ENCODE peak calls at places on chromosomes 1 and 21, in ten cellular contexts. One of them, this sample, is unnamed. For H3K27me3 and H3K4me1, the result is how much of the 10 kb centered on the place peaks cover.

GRCh38 chr1:155968670-155969069 is 9.7 kb downstream of the ARHGEF2 start:
- DNase-seq in upper lobe of left lung: no peak
- DNase-seq in transverse colon: no peak
- DNase-seq in suprapubic skin: no peak
- DNase-seq in tibial nerve: no peak
- DNase-seq in K562: no peak
- DNase-seq in SK-N-SH: peak
- DNase-seq in ovary: peak
- DNase-seq in stomach: no peak
- DNase-seq in HepG2: no peak
- DNase-seq in this sample: no peak

GRCh38 chr1:177246710-177247588 is 76.2 kb downstream of the BRINP2 start:
- DNase-seq in transverse colon: no peak
- DNase-seq in upper lobe of left lung: no peak
- DNase-seq in HepG2: no peak
- DNase-seq in SK-N-SH: no peak
- DNase-seq in K562: no peak
- DNase-seq in ovary: no peak
- DNase-seq in suprapubic skin: no peak
- DNase-seq in tibial nerve: no peak
- DNase-seq in stomach: no peak
- DNase-seq in this sample: no peak

GRCh38 chr1:231139659-231140650 is 21.9 kb upstream of the TRIM67 start:
- DNase-seq in HepG2: peak
- DNase-seq in SK-N-SH: no peak
- DNase-seq in upper lobe of left lung: no peak
- DNase-seq in suprapubic skin: no peak
- DNase-seq in stomach: no peak
- DNase-seq in transverse colon: no peak
- DNase-seq in ovary: no peak
- DNase-seq in K562: no peak
- DNase-seq in tibial nerve: no peak
- DNase-seq in this sample: peak

GRCh38 chr1:6918908-6919511 is 133.8 kb downstream of the CAMTA1 start:
- DNase-seq in suprapubic skin: no peak
- DNase-seq in SK-N-SH: no peak
- DNase-seq in stomach: no peak
- DNase-seq in transverse colon: no peak
- DNase-seq in K562: no peak
- DNase-seq in ovary: no peak
- DNase-seq in HepG2: no peak
- DNase-seq in tibial nerve: no peak
- DNase-seq in upper lobe of left lung: no peak
- DNase-seq in this sample: no peak

GRCh38 chr21:29875873-29876272 is 63.9 kb downstream of the GRIK1 start:
- DNase-seq in ovary: no peak
- DNase-seq in HepG2: no peak
- DNase-seq in SK-N-SH: no peak
- DNase-seq in stomach: no peak
- DNase-seq in K562: no peak
- DNase-seq in upper lobe of left lung: no peak
- DNase-seq in transverse colon: no peak
- DNase-seq in tibial nerve: no peak
- DNase-seq in suprapubic skin: no peak
- DNase-seq in this sample: no peak

GRCh38 chr1:223364685-223365382 is 858 bp upstream of the SUSD4 start:
- DNase-seq in SK-N-SH: no peak
- DNase-seq in ovary: peak
- DNase-seq in HepG2: no peak
- DNase-seq in transverse colon: no peak
- DNase-seq in suprapubic skin: no peak
- DNase-seq in K562: peak
- DNase-seq in upper lobe of left lung: peak
- DNase-seq in tibial nerve: no peak
- DNase-seq in stomach: no peak
- DNase-seq in this sample: no peak

GRCh38 chr21:23101111-23101510 is 2102.9 kb downstream of the NCAM2 start:
- DNase-seq in ovary: no peak
- DNase-seq in upper lobe of left lung: peak
- DNase-seq in tibial nerve: no peak
- DNase-seq in K562: no peak
- DNase-seq in transverse colon: no peak
- DNase-seq in SK-N-SH: no peak
- DNase-seq in stomach: no peak
- DNase-seq in HepG2: no peak
- DNase-seq in suprapubic skin: no peak
- DNase-seq in this sample: no peak

GRCh38 chr1:221347706-221348105 is 394.2 kb downstream of the DUSP10 start:
- DNase-seq in HepG2: peak
- DNase-seq in tibial nerve: no peak
- DNase-seq in upper lobe of left lung: no peak
- DNase-seq in ovary: no peak
- DNase-seq in SK-N-SH: no peak
- DNase-seq in K562: no peak
- DNase-seq in stomach: no peak
- DNase-seq in transverse colon: no peak
- DNase-seq in suprapubic skin: no peak
- DNase-seq in this sample: no peak

GRCh38 chr1:5728956-5729355 is 263.3 kb downstream of the NPHP4 start:
- DNase-seq in transverse colon: no peak
- DNase-seq in suprapubic skin: no peak
- DNase-seq in SK-N-SH: no peak
- DNase-seq in tibial nerve: no peak
- DNase-seq in stomach: no peak
- DNase-seq in ovary: no peak
- DNase-seq in upper lobe of left lung: no peak
- DNase-seq in K562: no peak
- DNase-seq in HepG2: no peak
- DNase-seq in this sample: no peak

GRCh38 chr1:239260779-239261286 is 125.5 kb upstream of the CHRM3 start:
- DNase-seq in SK-N-SH: no peak
- DNase-seq in stomach: no peak
- DNase-seq in HepG2: no peak
- DNase-seq in K562: no peak
- DNase-seq in ovary: no peak
- DNase-seq in upper lobe of left lung: no peak
- DNase-seq in suprapubic skin: no peak
- DNase-seq in tibial nerve: no peak
- DNase-seq in transverse colon: no peak
- DNase-seq in this sample: no peak

GRCh38 chr1:7007902-7008301 is 222.6 kb downstream of the CAMTA1 start:
- DNase-seq in ovary: no peak
- DNase-seq in stomach: no peak
- DNase-seq in tibial nerve: no peak
- DNase-seq in upper lobe of left lung: no peak
- DNase-seq in K562: no peak
- DNase-seq in HepG2: no peak
- DNase-seq in transverse colon: no peak
- DNase-seq in suprapubic skin: no peak
- DNase-seq in SK-N-SH: no peak
- DNase-seq in this sample: no peak

GRCh38 chr21:16522512-16522911 is 792.7 kb downstream of the USP25 start:
- DNase-seq in tibial nerve: no peak
- DNase-seq in ovary: no peak
- DNase-seq in stomach: no peak
- DNase-seq in K562: no peak
- DNase-seq in upper lobe of left lung: no peak
- DNase-seq in SK-N-SH: no peak
- DNase-seq in HepG2: no peak
- DNase-seq in transverse colon: no peak
- DNase-seq in suprapubic skin: no peak
- DNase-seq in this sample: no peak

GRCh38 chr21:16514316-16514715 is 784.5 kb downstream of the USP25 start:
- DNase-seq in transverse colon: no peak
- DNase-seq in K562: no peak
- DNase-seq in stomach: no peak
- DNase-seq in tibial nerve: no peak
- DNase-seq in upper lobe of left lung: no peak
- DNase-seq in HepG2: no peak
- DNase-seq in SK-N-SH: no peak
- DNase-seq in suprapubic skin: no peak
- DNase-seq in ovary: no peak
- DNase-seq in this sample: no peak

GRCh38 chr21:16519656-16520055 is 789.9 kb downstream of the USP25 start:
- DNase-seq in suprapubic skin: no peak
- DNase-seq in transverse colon: no peak
- DNase-seq in HepG2: no peak
- DNase-seq in tibial nerve: no peak
- DNase-seq in SK-N-SH: no peak
- DNase-seq in ovary: no peak
- DNase-seq in stomach: no peak
- DNase-seq in K562: no peak
- DNase-seq in upper lobe of left lung: no peak
- DNase-seq in this sample: no peak

GRCh38 chr21:16519012-16519411 is 789.2 kb downstream of the USP25 start:
- DNase-seq in HepG2: no peak
- DNase-seq in upper lobe of left lung: no peak
- DNase-seq in suprapubic skin: no peak
- DNase-seq in stomach: no peak
- DNase-seq in SK-N-SH: no peak
- DNase-seq in K562: no peak
- DNase-seq in tibial nerve: no peak
- DNase-seq in ovary: no peak
- DNase-seq in transverse colon: no peak
- DNase-seq in this sample: no peak

GRCh38 chr21:16517380-16517779 is 787.6 kb downstream of the USP25 start:
- DNase-seq in stomach: no peak
- DNase-seq in suprapubic skin: no peak
- DNase-seq in K562: no peak
- DNase-seq in tibial nerve: no peak
- DNase-seq in upper lobe of left lung: no peak
- DNase-seq in transverse colon: no peak
- DNase-seq in ovary: no peak
- DNase-seq in SK-N-SH: no peak
- DNase-seq in HepG2: no peak
- DNase-seq in this sample: no peak
- TF ChIP-seq EP300 in stomach: no peak
- TF ChIP-seq EP300 in suprapubic skin: no peak
- TF ChIP-seq EP300 in K562: no peak
- TF ChIP-seq EP300 in tibial nerve: no peak
- TF ChIP-seq EP300 in upper lobe of left lung: no peak
- TF ChIP-seq EP300 in transverse colon: no peak
- TF ChIP-seq EP300 in ovary: no peak
- TF ChIP-seq EP300 in SK-N-SH: no peak
- TF ChIP-seq EP300 in HepG2: no peak
- TF ChIP-seq EP300 in this sample: no peak

DNA sequence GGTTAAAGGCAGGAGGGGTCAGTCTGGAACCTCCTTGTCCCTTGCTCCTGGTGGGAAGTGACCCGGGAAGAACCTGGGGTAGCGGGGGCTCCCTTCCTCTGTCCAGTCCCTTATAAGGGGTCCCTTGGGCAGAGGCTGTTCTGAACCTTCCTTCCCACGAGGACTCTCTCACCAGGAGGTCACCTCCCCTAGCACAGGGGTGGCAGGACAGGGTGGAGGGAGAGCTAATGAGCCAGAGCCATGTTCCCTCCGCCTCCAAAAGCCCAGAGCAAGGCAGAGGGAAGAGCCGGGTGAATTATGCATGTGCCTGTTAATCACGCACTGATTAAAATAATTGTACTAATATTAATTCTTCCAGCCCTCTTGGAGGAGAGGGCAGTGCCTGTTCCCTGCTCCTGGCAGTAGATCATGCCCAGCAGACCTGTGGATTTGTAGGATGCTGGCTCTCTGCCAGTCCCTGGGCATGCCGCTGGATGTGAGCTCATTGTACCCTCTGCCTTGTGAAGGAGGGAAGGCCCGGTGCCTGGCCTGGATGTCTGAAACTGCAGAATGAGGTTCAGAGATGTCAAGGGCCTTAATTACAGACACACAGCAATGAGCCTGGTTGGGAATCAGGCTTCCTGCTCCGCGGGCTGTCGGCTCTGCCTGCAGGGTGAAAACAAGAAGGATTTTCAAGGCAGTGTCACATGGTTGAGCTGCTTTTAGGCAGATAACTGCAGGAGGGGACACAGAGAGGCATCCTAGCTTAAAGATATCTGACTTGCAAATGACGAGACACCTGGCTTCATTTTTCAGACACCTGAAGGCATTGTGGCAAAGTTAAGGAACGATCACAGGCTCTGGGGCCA is 68.2 kb downstream of the IGSF21 start:
- DNase-seq in upper lobe of left lung: no peak
- DNase-seq in transverse colon: no peak
- DNase-seq in stomach: peak
- DNase-seq in SK-N-SH: peak
- DNase-seq in HepG2: no peak
- DNase-seq in suprapubic skin: no peak
- DNase-seq in K562: no peak
- DNase-seq in ovary: no peak
- DNase-seq in tibial nerve: no peak
- DNase-seq in this sample: no peak
- H3K27me3 ChIP-seq in upper lobe of left lung: under half
- H3K27me3 ChIP-seq in transverse colon: half or more
- H3K27me3 ChIP-seq in stomach: under half
- H3K27me3 ChIP-seq in SK-N-SH: under half
- H3K27me3 ChIP-seq in HepG2: under half
- H3K27me3 ChIP-seq in suprapubic skin: half or more
- H3K27me3 ChIP-seq in K562: under half
- H3K27me3 ChIP-seq in ovary: under half
- H3K27me3 ChIP-seq in tibial nerve: under half
- H3K27me3 ChIP-seq in this sample: under half

DNA sequence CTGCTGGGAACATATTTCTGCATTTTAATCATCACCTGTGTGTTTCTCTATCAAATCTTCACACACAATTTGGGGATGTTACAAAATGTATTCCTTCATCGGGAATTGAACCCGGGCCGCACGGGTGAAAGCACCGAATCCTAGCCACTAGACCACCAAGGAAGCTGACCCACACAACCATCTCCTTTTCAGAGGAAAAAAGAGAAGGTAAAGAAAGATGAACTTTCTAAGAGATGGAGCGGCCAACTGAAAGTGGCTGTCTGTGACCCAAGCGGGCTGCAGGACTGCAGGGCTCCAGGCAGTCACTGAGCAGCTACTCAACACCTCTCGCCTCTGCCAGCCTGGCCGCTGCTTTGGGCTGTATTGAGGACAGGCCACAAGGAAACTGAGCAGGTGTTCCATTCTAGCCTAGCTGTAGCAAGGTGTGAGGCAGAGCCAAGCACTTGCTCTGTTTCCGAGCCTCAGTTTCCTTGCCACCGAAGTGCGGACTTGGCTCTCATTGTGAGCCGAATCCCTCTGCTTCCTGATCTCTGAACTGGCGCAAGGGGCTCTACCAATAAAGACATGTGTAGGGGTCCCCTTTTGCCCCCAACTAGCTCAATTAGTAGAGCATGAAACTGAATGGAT is 156.9 kb upstream of the NBPF11 start:
- DNase-seq in ovary: no peak
- DNase-seq in transverse colon: no peak
- DNase-seq in SK-N-SH: no peak
- DNase-seq in stomach: no peak
- DNase-seq in HepG2: no peak
- DNase-seq in upper lobe of left lung: peak
- DNase-seq in K562: no peak
- DNase-seq in tibial nerve: no peak
- DNase-seq in suprapubic skin: no peak
- DNase-seq in this sample: no peak
- H3K4me1 ChIP-seq in ovary: under half
- H3K4me1 ChIP-seq in transverse colon: under half
- H3K4me1 ChIP-seq in SK-N-SH: under half
- H3K4me1 ChIP-seq in stomach: under half
- H3K4me1 ChIP-seq in HepG2: under half
- H3K4me1 ChIP-seq in upper lobe of left lung: under half
- H3K4me1 ChIP-seq in K562: under half
- H3K4me1 ChIP-seq in tibial nerve: under half
- H3K4me1 ChIP-seq in suprapubic skin: under half
- H3K4me1 ChIP-seq in this sample: under half

GRCh38 chr21:27132270-27132669 is 165.4 kb upstream of the ADAMTS5 start:
- DNase-seq in suprapubic skin: no peak
- DNase-seq in stomach: no peak
- DNase-seq in K562: no peak
- DNase-seq in HepG2: no peak
- DNase-seq in transverse colon: no peak
- DNase-seq in upper lobe of left lung: no peak
- DNase-seq in tibial nerve: no peak
- DNase-seq in SK-N-SH: no peak
- DNase-seq in ovary: no peak
- DNase-seq in this sample: no peak
- TF ChIP-seq EP300 in suprapubic skin: no peak
- TF ChIP-seq EP300 in stomach: no peak
- TF ChIP-seq EP300 in K562: no peak
- TF ChIP-seq EP300 in HepG2: no peak
- TF ChIP-seq EP300 in transverse colon: no peak
- TF ChIP-seq EP300 in upper lobe of left lung: no peak
- TF ChIP-seq EP300 in tibial nerve: no peak
- TF ChIP-seq EP300 in SK-N-SH: no peak
- TF ChIP-seq EP300 in ovary: no peak
- TF ChIP-seq EP300 in this sample: no peak